ENCODE peak calls at places on chromosomes 6 and 20, in seven cellular contexts. V is dorsolateral prefrontal cortex; Z is testis; O is endothelial cell of umbilical vein; C is body of pancreas; B is aorta; T is effector memory CD4-positive, alpha-beta T cell. D is an unnamed sample.

GRCh38 chr20:7387638-7388193 is 552.5 kb downstream of the HAO1 start:
- DNase-seq in T (no peak), V (no peak), B (no peak), C (no peak), O (no peak), Z (no peak), D (no peak)

GRCh38 chr6:145705561-145705960 is 29.8 kb downstream of the EPM2A start:
- DNase-seq in Z (no peak), B (no peak), O (peak; percentile 83), C (no peak), V (no peak), T (no peak), D (peak; percentile 79)

GRCh38 chr6:153231048-153231635 is 100.1 kb upstream of the RGS17 start:
- DNase-seq in T (no peak), C (peak; percentile 62), V (peak; percentile 82), O (peak; percentile 33), Z (peak; percentile 84), B (peak; percentile 83), D (peak; percentile 74)

GRCh38 chr6:136464874-136465273 is 85.3 kb downstream of the MAP7 start:
- DNase-seq in B (no peak), O (no peak), V (no peak), C (no peak), Z (no peak), T (no peak), D (no peak)

GRCh38 chr6:524803-525202 is 132.1 kb downstream of the HUS1B start:
- DNase-seq in B (no peak), O (no peak), C (no peak), T (no peak), Z (no peak), V (no peak), D (peak; percentile 20)

GRCh38 chr6:43812850-43813584 is 43.0 kb downstream of the VEGFA start:
- DNase-seq in C (peak; percentile 74), Z (no peak), B (no peak), T (no peak), V (no peak), O (no peak), D (peak; percentile 61)

GRCh38 chr6:13044390-13044789 is 283.9 kb downstream of the TBC1D7 start:
- DNase-seq in V (no peak), Z (peak; percentile 55), O (peak; percentile 8), C (no peak), B (peak; percentile 73), T (no peak), D (peak; percentile 5)

GRCh38 chr20:50607436-50607835 is 83.9 kb downstream of the RIPOR3 start:
- DNase-seq in Z (no peak), C (no peak), T (no peak), O (no peak), V (no peak), B (no peak), D (no peak)

GRCh38 chr6:28335040-28335563 is 846 bp downstream of the ZSCAN31 start:
- DNase-seq in Z (peak; percentile 28), V (no peak), B (no peak), C (no peak), T (no peak), O (no peak), D (no peak)

GRCh38 chr6:21107796-21108195 is 485.8 kb upstream of the SOX4 start:
- DNase-seq in V (no peak), O (no peak), B (no peak), C (no peak), T (no peak), Z (no peak), D (no peak)

GRCh38 chr6:147043994-147044477 is 160.2 kb upstream of the STXBP5 start:
- DNase-seq in C (no peak), Z (no peak), B (no peak), V (no peak), O (peak; percentile 18), T (no peak), D (no peak)

GRCh38 chr20:25525857-25526256 is 59.5 kb downstream of the NINL start:
- DNase-seq in O (no peak), C (no peak), T (no peak), V (no peak), B (no peak), Z (no peak), D (peak; percentile 99)

GRCh38 chr20:54086444-54087134 is 16.2 kb upstream of the BCAS1 start:
- DNase-seq in Z (no peak), T (no peak), V (no peak), B (no peak), O (no peak), C (no peak), D (no peak)

GRCh38 chr6:126072172-126072571 is 85.8 kb downstream of the TRMT11 start:
- DNase-seq in B (no peak), T (no peak), Z (no peak), O (no peak), V (no peak), C (no peak), D (peak; percentile 84)

GRCh38 chr6:165744515-165745228 is 81.6 kb upstream of the PDE10A start:
- DNase-seq in T (no peak), V (no peak), O (no peak), B (no peak), C (no peak), Z (no peak), D (peak; percentile 62)

GRCh38 chr20:38343107-38343797 is 3.0 kb upstream of the LBP start:
- DNase-seq in B (peak; percentile 81), O (peak; percentile 12), T (no peak), V (no peak), C (peak; percentile 29), Z (peak; percentile 89), D (no peak)

GRCh38 chr20:42027746-42028268 is 409.6 kb upstream of the CHD6 start:
- DNase-seq in O (no peak), V (no peak), Z (no peak), B (no peak), C (no peak), T (no peak), D (no peak)

GRCh38 chr6:83884523-83884922 is 25.0 kb downstream of the CYB5R4 start:
- DNase-seq in C (no peak), T (no peak), B (no peak), V (no peak), Z (no peak), O (peak; percentile 84), D (peak; percentile 75)

GRCh38 chr6:158050955-158051354 is 69.3 kb downstream of the SYNJ2 start:
- DNase-seq in B (no peak), T (no peak), V (no peak), Z (no peak), O (no peak), C (no peak), D (no peak)

DNA sequence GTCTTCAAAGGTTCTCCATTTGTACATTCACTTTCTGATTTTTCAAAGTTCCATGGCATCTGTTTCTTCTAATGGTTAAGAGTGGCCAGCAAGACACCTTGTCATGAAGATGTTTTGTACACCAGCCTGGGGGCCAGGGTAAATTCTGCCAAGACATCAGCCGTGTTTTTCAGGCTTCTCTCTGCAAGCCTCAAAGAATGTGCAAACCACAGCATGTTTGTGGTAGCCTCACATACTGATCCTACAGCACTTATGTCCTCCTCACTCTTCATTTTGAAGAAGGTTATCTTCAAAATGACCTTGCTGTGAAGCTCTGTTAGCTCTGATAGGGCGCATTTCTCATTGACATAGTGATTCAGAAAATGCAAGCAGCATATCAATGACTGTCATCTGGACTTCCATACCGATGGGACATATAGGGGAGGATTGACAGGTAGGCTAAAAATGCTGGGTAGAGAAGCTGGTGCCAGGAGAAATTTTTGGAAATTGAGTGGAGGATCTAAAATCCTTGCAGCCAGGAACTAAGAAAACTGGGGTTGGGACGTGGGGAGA is 59.3 kb upstream of the SPTLC3 start:
- DNase-seq in C (no peak), Z (no peak), B (no peak), T (no peak), O (no peak), V (no peak), D (peak; percentile 82)
- H3K4me3 ChIP-seq in C (no peak overlapping the region), Z (no peak overlapping the region), B (no peak overlapping the region), T (no peak overlapping the region), O (no peak overlapping the region), V (no peak overlapping the region), D (no peak overlapping the region)

GRCh38 chr6:15399651-15400470 is 154.0 kb downstream of the JARID2 start:
- DNase-seq in B (no peak), O (peak; percentile 87), Z (peak; percentile 93), C (peak; percentile 77), T (no peak), V (peak; percentile 79), D (peak; percentile 88)
- H3K4me3 ChIP-seq in B (peak overlapping the region; percentile 32), O (peak overlapping the region; percentile 27), Z (no peak overlapping the region), C (no peak overlapping the region), T (no peak overlapping the region), V (peak overlapping the region; percentile 64), D (peak overlapping the region; percentile 50)

GRCh38 chr6:45447005-45447404 is 69.3 kb upstream of the SUPT3H start:
- DNase-seq in O (peak; percentile 5), V (no peak), C (no peak), T (no peak), B (no peak), Z (no peak), D (no peak)

GRCh38 chr6:45445364-45445748 is 67.6 kb upstream of the SUPT3H start:
- DNase-seq in Z (no peak), O (no peak), T (no peak), B (no peak), V (no peak), C (no peak), D (no peak)

GRCh38 chr6:45448417-45449389 is 71.0 kb upstream of the SUPT3H start:
- DNase-seq in T (no peak), C (no peak), V (no peak), Z (no peak), O (no peak), B (no peak), D (peak; percentile 85)

GRCh38 chr6:45445749-45446454 is 68.2 kb upstream of the SUPT3H start:
- DNase-seq in O (peak; percentile 99), T (peak; percentile 25), B (no peak), V (no peak), C (peak; percentile 82), Z (peak; percentile 20), D (peak; percentile 100)

DNA sequence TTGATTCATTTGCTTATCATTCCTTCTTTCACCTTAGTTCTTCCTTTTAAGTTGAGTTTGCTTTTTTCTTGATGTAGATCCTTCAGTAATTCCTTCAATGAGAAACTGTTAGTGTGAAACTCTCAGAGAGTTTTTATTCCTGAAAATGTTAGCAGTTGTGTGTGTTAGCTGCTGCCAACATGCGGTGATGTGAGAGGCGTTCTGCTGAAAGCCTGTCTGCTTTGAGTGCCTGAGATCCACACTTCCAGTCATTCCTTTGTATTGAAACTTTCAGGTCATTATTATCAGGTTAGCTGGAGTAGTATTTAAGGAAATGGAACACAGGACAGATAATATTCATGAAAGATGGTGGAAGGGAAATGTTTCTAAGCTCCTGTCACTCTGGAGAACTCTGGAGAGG is 70.0 kb upstream of the SUPT3H start:
- DNase-seq in C (no peak), O (peak; percentile 43), Z (no peak), T (no peak), B (no peak), V (no peak), D (peak; percentile 63)
- H3K4me3 ChIP-seq in C (no peak overlapping the region), O (no peak overlapping the region), Z (no peak overlapping the region), T (no peak overlapping the region), B (no peak overlapping the region), V (no peak overlapping the region), D (no peak overlapping the region)

DNA sequence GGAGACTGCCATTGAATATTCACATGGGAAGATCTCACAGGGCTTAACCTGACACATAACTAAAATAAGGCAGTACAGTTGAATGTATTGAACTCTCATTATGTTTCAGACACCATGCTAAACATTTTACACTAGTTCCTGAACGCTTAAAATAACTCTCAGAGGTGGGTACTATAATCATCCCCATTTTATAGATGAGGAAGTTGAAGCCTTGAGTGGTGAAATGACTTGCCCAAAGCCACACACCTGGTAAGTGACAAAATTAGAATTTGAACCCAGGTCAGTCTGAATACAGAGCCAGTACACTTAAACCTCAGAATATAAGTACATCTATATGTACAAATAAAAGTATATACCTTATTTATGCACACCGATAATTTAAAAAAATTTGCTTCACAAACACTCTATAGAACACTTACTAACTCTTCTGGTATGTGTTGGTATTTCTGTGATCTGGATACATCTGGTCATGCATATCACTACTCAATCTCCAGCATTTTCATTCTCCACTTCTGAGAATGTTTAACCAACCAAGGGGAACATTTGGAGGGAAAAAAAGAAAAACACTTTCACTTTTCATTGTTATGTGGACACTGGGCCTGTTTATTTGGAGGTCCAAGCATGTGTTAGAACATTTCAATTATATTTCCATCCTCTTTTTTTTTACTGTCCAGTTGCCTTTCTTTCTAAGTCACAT is 4.6 kb upstream of the BICRAL start:
- DNase-seq in Z (no peak), T (no peak), V (no peak), O (no peak), C (no peak), B (no peak), D (peak; percentile 82)
- H3K4me3 ChIP-seq in Z (no peak overlapping the region), T (no peak overlapping the region), V (no peak overlapping the region), O (no peak overlapping the region), C (no peak overlapping the region), B (no peak overlapping the region), D (no peak overlapping the region)

D was measured in choroid plexus epithelial cell.